ENCODE peak calls at places on chromosomes 2 and 18, in four cellular contexts. W, H, A and D are unnamed samples.

GRCh38 chr2:128450211-128451015 is 131.7 kb upstream of the HS6ST1 start:
- DNase-seq in W (no peak), H (no peak), A (no peak), D (no peak)

GRCh38 chr2:95021015-95021399 is 4.5 kb upstream of the MAL start:
- DNase-seq in W (no peak), H (no peak), A (no peak), D (no peak)

GRCh38 chr2:196389670-196390069 is 218.3 kb upstream of the STK17B start:
- DNase-seq in W (no peak), H (no peak), A (no peak), D (no peak)

GRCh38 chr2:216023055-216023648 is 9.8 kb upstream of the MREG start:
- DNase-seq in W (no peak), H (no peak), A (peak), D (peak)

GRCh38 chr18:49845629-49846252 is 32.4 kb upstream of the ACAA2 start:
- DNase-seq in W (no peak), H (no peak), A (no peak), D (no peak)

GRCh38 chr2:109647636-109648035 is 33.5 kb downstream of the SOWAHC start:
- DNase-seq in W (no peak), H (peak), A (no peak), D (no peak)

GRCh38 chr2:65265090-65266045 is 37.7 kb downstream of the ACTR2 start:
- DNase-seq in W (no peak), H (no peak), A (peak), D (peak)

GRCh38 chr2:124699001-124699565 is 674.0 kb downstream of the CNTNAP5 start:
- DNase-seq in W (no peak), H (no peak), A (no peak), D (no peak)

GRCh38 chr2:232502513-232502900 is 14.9 kb upstream of the ECEL1 start:
- DNase-seq in W (no peak), H (no peak), A (no peak), D (peak)

GRCh38 chr2:75224636-75225094 is 25.3 kb upstream of the TACR1 start:
- DNase-seq in W (no peak), H (no peak), A (peak), D (peak)

GRCh38 chr2:9212010-9212638 is 5.5 kb downstream of the ASAP2 start:
- DNase-seq in W (no peak), H (no peak), A (no peak), D (no peak)

GRCh38 chr2:147214900-147215299 is 629.9 kb upstream of the ACVR2A start:
- DNase-seq in W (no peak), H (no peak), A (no peak), D (no peak)

GRCh38 chr18:49648326-49648725 is 86.5 kb downstream of the LIPG start:
- DNase-seq in W (no peak), H (no peak), A (no peak), D (no peak)

GRCh38 chr2:61969376-61969775 is 63.9 kb downstream of the COMMD1 start:
- DNase-seq in W (no peak), H (no peak), A (no peak), D (no peak)

GRCh38 chr18:62979172-62979571 is 263.8 kb downstream of the PHLPP1 start:
- DNase-seq in W (no peak), H (no peak), A (peak), D (peak)

GRCh38 chr18:47470941-47471340 is 219.5 kb upstream of the SKOR2 start:
- DNase-seq in W (no peak), H (no peak), A (no peak), D (no peak)